ENCODE peak calls at places on chromosomes 13 and 19, in five cellular contexts. T is GM12865; O is ascending aorta; U is CD4-positive, alpha-beta T cell; P is fibroblast of pulmonary artery. R is an unnamed sample.

GRCh38 chr13:41960195-41960699 is 662 bp downstream of the VWA8 start:
- DNase-seq in P (peak), T (no peak), U (no peak), O (no peak), R (no peak)

GRCh38 chr13:104648291-104648690 is 1582.1 kb upstream of the SLC10A2 start:
- DNase-seq in O (no peak), U (no peak), P (no peak), T (no peak), R (no peak)

GRCh38 chr13:97226788-97227627 is 4.9 kb downstream of the MBNL2 start:
- DNase-seq in P (peak), O (no peak), U (no peak), T (peak), R (peak)

GRCh38 chr13:43095771-43096719 is 72.7 kb downstream of the DNAJC15 start:
- DNase-seq in U (no peak), P (peak), T (no peak), O (no peak), R (no peak)

GRCh38 chr19:45569619-45570421 is 14.8 kb downstream of the OPA3 start:
- DNase-seq in U (peak), P (peak), T (peak), O (no peak), R (peak)

GRCh38 chr13:44306401-44307192 is 67.0 kb upstream of the SERP2 start:
- DNase-seq in U (no peak), O (peak), T (no peak), P (peak), R (no peak)

GRCh38 chr19:33906578-33907335 is 110.1 kb downstream of the KCTD15 start:
- DNase-seq in T (no peak), U (no peak), P (peak), O (no peak), R (no peak)

GRCh38 chr19:43316591-43317319 is 36.7 kb upstream of the CD177 start:
- DNase-seq in U (no peak), T (peak), P (peak), O (no peak), R (no peak)

GRCh38 chr13:109938255-109938936 is 152.0 kb upstream of the IRS2 start:
- DNase-seq in U (no peak), P (peak), T (no peak), O (no peak), R (no peak)

GRCh38 chr13:103799028-103799427 is 732.8 kb upstream of the SLC10A2 start:
- DNase-seq in P (no peak), O (no peak), U (no peak), T (no peak), R (no peak)

GRCh38 chr19:33890569-33890968 is 93.9 kb downstream of the KCTD15 start:
- DNase-seq in O (no peak), U (no peak), T (no peak), P (no peak), R (no peak)

GRCh38 chr13:98653471-98653985 is 76.6 kb upstream of the STK24 start:
- DNase-seq in T (peak), O (no peak), U (peak), P (peak), R (peak)

GRCh38 chr13:100611678-100612492 is 23.3 kb upstream of the GGACT start:
- DNase-seq in U (no peak), P (no peak), T (no peak), O (no peak), R (no peak)

DNA sequence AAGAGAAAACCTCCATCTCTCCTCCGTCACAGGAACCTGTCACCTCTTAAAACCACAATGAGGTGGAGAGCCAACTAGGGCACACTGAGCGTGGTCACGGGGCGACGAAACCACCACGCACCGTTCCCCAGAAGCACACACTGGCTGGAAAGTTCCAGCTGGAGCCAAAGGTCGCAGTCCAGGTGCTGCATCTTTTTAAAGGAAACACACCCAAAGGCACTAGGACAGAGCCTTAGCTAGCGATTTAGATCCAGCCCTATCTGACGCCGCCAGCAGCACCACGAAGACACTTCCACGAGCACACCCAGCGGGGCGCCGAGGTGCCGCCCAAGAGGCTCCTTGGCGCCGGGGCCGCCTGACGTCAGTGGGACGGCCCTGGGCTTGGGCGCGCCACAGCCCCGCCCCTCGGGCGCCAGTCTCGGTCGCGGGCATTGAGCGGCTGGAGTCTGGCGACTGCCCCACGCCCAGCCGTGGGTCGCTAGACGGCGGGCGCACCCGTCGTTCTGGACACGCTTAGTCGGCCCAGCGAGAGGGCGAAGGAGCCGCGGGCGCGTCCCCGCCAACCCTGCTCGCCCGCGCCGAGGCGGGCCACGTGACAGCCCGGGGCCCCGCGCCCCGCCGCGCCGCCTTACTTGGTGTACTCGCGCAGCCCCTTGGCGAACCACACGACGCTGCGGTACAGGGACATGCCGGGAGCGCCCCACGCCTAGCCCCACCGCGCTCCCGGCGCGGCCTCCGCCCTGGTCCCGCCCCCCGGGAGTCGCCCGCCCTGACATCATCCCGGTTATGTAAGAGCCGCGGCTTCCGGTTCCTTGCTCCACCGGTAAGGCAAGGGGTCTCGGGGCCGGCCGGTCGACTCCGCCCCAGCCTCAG is at the start of gene DHRS12:
- DNase-seq in P (peak), O (peak), T (peak), U (peak), R (peak)
- TF ChIP-seq CTCF in P (no peak), O (no peak), T (no peak), U (no peak), R (no peak)

DNA sequence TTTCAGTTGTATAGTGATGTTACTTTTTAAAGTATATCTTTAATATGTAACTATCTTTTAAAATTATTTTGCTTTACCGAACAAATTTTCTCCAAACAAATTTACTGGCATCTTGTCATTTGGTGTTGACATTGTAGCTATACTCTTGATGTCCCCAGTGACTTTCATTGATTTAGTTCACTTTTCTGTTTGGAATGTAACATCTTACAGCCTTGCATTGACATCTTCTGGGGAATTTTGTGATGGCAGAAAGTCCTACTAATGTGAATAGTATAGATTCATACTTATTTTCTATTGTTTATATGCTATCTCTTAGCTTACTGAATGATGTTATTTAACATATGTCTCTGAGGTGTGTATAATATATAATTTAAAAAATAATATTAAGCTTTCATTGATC is 800.9 kb upstream of the ATXN8OS start:
- DNase-seq in U (no peak), T (no peak), P (no peak), O (no peak), R (no peak)
- TF ChIP-seq CTCF in U (no peak), T (no peak), P (no peak), O (no peak), R (no peak)

GRCh38 chr19:5504115-5504514 is 48.9 kb downstream of the ZNRF4 start:
- DNase-seq in T (no peak), O (no peak), P (no peak), U (no peak), R (no peak)
- TF ChIP-seq CTCF in T (no peak), O (no peak), P (peak), U (no peak), R (no peak)

DNA sequence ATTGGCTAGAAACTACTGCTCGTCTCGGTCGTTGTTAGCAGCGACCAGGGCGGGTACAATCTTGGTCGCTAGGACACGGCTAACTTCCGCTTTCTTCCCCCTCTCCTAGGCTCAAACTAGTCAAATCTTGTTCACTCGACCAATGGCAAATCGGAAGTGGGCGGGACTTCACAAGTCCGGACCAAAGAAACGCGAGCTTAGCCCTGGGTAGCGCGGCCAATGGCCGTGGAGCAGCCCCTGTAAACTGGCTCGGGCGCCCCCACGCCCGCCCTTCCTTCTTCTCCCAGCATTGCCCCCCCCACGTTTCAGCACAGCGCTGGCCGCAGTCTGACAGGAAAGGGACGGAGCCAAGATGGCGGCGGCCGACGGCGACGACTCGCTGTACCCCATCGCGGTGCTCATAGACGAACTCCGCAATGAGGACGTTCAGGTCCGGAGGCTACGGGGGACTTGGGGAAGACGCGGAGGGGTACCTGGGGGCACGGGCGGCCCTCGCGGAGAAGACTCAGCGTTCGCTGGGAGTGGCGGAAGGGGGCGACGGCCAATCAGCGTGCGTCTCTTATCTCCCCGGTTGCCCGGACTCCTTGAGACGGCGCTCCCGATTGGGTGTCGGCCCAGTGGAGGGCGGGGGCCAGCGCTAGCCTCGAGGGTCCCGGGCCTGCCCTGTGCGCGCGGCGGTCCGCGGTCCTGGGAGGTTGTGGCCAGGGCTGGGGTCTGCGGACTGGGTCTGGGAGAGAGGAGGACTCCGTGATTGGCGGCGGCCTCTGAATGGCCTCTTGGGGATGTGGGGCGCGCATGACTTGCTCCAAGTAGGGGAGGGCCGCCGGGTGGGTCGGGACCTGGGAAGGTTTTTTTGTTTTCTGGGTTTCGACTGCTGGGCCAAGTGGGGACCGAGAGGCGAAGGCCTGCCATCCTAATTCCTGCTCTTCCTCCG is at the start of gene PPP2R1A:
- DNase-seq in U (peak), O (peak), T (peak), P (peak), R (peak)
- TF ChIP-seq CTCF in U (no peak), O (no peak), T (no peak), P (no peak), R (no peak)

GRCh38 chr13:78689011-78689410 is 30.1 kb upstream of the OBI1 start:
- DNase-seq in O (no peak), T (no peak), U (no peak), P (no peak), R (no peak)
- TF ChIP-seq CTCF in O (no peak), T (no peak), U (no peak), P (no peak), R (peak)

DNA sequence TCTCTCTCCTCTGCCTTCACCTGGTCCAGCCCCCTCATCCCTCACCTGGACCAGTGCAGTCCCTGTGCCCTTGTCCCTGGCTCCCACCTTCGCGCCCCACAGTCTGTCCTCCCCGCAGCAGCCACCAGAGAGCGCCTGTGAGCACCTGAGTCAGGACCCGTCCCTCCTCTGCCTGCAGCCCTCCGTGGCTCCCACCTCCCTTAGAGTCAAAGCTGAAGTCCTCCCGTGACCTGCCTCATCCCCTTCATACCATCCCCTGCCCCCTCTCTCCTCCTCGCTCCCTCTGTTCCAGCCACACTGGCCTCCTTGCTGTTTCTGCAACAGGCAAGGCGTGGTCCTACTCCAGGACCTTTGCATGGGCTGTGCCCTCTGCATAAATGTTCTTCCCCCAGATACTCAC is 10.3 kb downstream of the CELF5 start:
- DNase-seq in P (no peak), U (no peak), O (no peak), T (no peak), R (no peak)
- TF ChIP-seq CTCF in P (peak), U (no peak), O (no peak), T (peak), R (peak)

GRCh38 chr19:14916848-14917247 is 24.4 kb upstream of the OR7C2 start:
- DNase-seq in U (no peak), P (no peak), O (no peak), T (peak), R (no peak)
- TF ChIP-seq CTCF in U (no peak), P (no peak), O (no peak), T (no peak), R (peak)

DNA sequence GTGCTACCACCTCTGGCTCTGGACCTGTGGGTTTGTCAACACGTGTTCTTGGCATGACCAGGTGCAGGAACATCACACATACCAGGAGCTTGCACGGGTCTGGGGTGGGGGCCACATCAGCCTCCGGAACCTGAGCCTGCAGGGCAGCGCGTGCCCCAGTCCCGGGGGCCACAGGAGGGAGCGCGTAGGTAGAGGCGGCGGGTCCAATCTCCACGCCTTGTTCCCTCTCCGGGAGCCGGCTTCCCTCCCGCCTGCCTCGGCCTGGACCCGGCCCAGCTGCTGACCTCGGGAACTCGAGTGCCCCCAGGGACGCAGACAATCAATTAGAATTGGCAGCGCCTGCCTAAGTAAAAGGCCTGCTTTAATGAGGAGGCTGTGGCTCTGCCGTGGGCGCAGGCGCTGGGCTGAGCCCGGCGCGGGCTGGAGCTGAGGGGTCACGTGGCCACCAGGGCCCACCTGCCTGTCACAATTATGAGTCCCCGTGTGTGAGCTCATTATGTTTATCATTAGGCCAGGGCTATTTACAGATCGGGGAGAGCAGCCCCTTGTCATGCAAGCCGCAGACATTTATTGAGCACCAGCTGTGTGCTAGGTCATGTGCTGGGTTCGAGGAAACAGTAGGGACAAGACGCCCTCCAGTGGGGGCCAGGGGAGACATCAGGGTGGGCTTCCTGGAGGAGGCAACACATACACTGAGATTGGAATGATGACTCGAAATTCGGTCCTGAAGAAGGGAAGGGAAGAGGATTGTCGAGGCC is 32.2 kb upstream of the TNFAIP8L1 start:
- DNase-seq in O (no peak), U (no peak), P (no peak), T (no peak), R (no peak)
- TF ChIP-seq CTCF in O (no peak), U (no peak), P (no peak), T (no peak), R (no peak)

R was measured in GM10248.